ENCODE peak calls at places on chromosomes 12 and 14, in ten cellular contexts. J is MCF 10A, W is iris pigment epithelial cell, B is neural progenitor cell, K is activated B cell treated with CpG ODN at 0.5 μM for 24 hours, E is posterior vena cava, Z is hepatic stellate cell, L is AG10803, S is astrocyte of the cerebellum, G is breast epithelium. U is an unnamed sample.

GRCh38 chr12:46718495-46718894 is 107.3 kb downstream of the SLC38A4 start:
- DNase-seq in J (no peak), W (no peak), B (no peak), K (no peak), E (no peak), Z (no peak), L (no peak), S (no peak), G (no peak), U (no peak)

GRCh38 chr12:66647034-66647691 is 31.7 kb downstream of the GRIP1 start:
- DNase-seq in J (peak), W (peak), B (no peak), K (no peak), E (no peak), Z (peak), L (peak), S (peak), G (no peak), U (peak)

GRCh38 chr12:41983896-41984295 is 160.8 kb downstream of the GXYLT1 start:
- DNase-seq in J (peak), W (no peak), B (no peak), K (no peak), E (no peak), Z (no peak), L (no peak), S (no peak), G (no peak), U (no peak)

GRCh38 chr14:54597795-54598443 is 31.0 kb downstream of the SAMD4A start:
- DNase-seq in J (peak), W (peak), B (no peak), K (no peak), E (no peak), Z (no peak), L (peak), S (no peak), G (no peak), U (no peak)

GRCh38 chr12:116910645-116911449 is at the start of gene FBXW8:
- DNase-seq in J (peak), W (peak), B (peak), K (peak), E (peak), Z (peak), L (peak), S (peak), G (peak), U (peak)

GRCh38 chr14:69138189-69138535 is 14.8 kb downstream of the DCAF5 start:
- DNase-seq in J (peak), W (peak), B (peak), K (no peak), E (no peak), Z (peak), L (peak), S (peak), G (no peak), U (no peak)

GRCh38 chr12:51827925-51828818 is 20.3 kb downstream of the FIGNL2 start:
- DNase-seq in J (peak), W (peak), B (no peak), K (no peak), E (no peak), Z (no peak), L (peak), S (no peak), G (no peak), U (no peak)

GRCh38 chr12:12336049-12336411 is 14.0 kb downstream of the MANSC1 start:
- DNase-seq in J (peak), W (peak), B (no peak), K (no peak), E (no peak), Z (no peak), L (no peak), S (no peak), G (no peak), U (no peak)

GRCh38 chr12:127810026-127810425 is 456.9 kb upstream of the TMEM132C start:
- DNase-seq in J (peak), W (peak), B (no peak), K (no peak), E (no peak), Z (peak), L (peak), S (peak), G (no peak), U (no peak)

GRCh38 chr12:109879332-109880048 is 851 bp downstream of the GLTP start:
- DNase-seq in J (peak), W (peak), B (peak), K (no peak), E (no peak), Z (peak), L (peak), S (no peak), G (no peak), U (peak)

GRCh38 chr14:104639481-104639880 is 34.9 kb upstream of the TMEM179 start:
- DNase-seq in J (no peak), W (no peak), B (no peak), K (no peak), E (no peak), Z (no peak), L (no peak), S (no peak), G (no peak), U (no peak)

GRCh38 chr12:98329589-98329988 is 185.8 kb upstream of the TMPO start:
- DNase-seq in J (no peak), W (no peak), B (no peak), K (no peak), E (no peak), Z (no peak), L (no peak), S (no peak), G (no peak), U (no peak)

GRCh38 chr14:68987653-68988036 is 8.5 kb upstream of the ACTN1 start:
- DNase-seq in J (peak), W (no peak), B (peak), K (no peak), E (no peak), Z (no peak), L (no peak), S (no peak), G (no peak), U (no peak)

GRCh38 chr12:121800694-121801600 is 2.9 kb upstream of the SETD1B start:
- DNase-seq in J (peak), W (peak), B (peak), K (peak), E (peak), Z (peak), L (peak), S (no peak), G (peak), U (no peak)

GRCh38 chr14:103742499-103743255 is 27.1 kb downstream of the ZFYVE21 start:
- DNase-seq in J (no peak), W (no peak), B (no peak), K (no peak), E (no peak), Z (no peak), L (no peak), S (no peak), G (no peak), U (no peak)

GRCh38 chr14:33070474-33070873 is 131.8 kb downstream of the NPAS3 start:
- DNase-seq in J (no peak), W (no peak), B (no peak), K (no peak), E (no peak), Z (no peak), L (no peak), S (no peak), G (no peak), U (no peak)

GRCh38 chr14:73452341-73453191 is 5.8 kb downstream of the NUMB start:
- DNase-seq in J (peak), W (peak), B (no peak), K (no peak), E (no peak), Z (peak), L (peak), S (peak), G (no peak), U (no peak)

GRCh38 chr12:64181504-64182291 is 40.4 kb downstream of the KICS2 start:
- DNase-seq in J (peak), W (peak), B (peak), K (no peak), E (no peak), Z (peak), L (peak), S (peak), G (no peak), U (no peak)

GRCh38 chr12:14225064-14225463 is 140.4 kb upstream of the ATF7IP start:
- DNase-seq in J (no peak), W (no peak), B (no peak), K (no peak), E (no peak), Z (no peak), L (no peak), S (no peak), G (no peak), U (no peak)

GRCh38 chr12:127640181-127640886 is 626.6 kb upstream of the TMEM132C start:
- DNase-seq in J (no peak), W (no peak), B (no peak), K (no peak), E (no peak), Z (no peak), L (peak), S (peak), G (no peak), U (no peak)

GRCh38 chr14:94404561-94404960 is 16.2 kb upstream of the SERPINA1 start:
- DNase-seq in J (no peak), W (no peak), B (no peak), K (no peak), E (no peak), Z (no peak), L (no peak), S (no peak), G (no peak), U (no peak)

GRCh38 chr12:112107728-112108447 is 695 bp downstream of the NAA25 start:
- DNase-seq in J (peak), W (no peak), B (peak), K (no peak), E (no peak), Z (no peak), L (no peak), S (no peak), G (no peak), U (no peak)

GRCh38 chr12:66168410-66168809 is 1.4 kb downstream of the TMBIM4 start:
- DNase-seq in J (no peak), W (no peak), B (no peak), K (no peak), E (no peak), Z (no peak), L (no peak), S (no peak), G (no peak), U (no peak)

GRCh38 chr14:88029500-88029899 is 24.6 kb downstream of the GPR65 start:
- DNase-seq in J (no peak), W (no peak), B (no peak), K (no peak), E (no peak), Z (no peak), L (no peak), S (no peak), G (no peak), U (no peak)

GRCh38 chr12:49049566-49050224 is 10.9 kb downstream of the KMT2D start:
- DNase-seq in J (peak), W (peak), B (no peak), K (no peak), E (no peak), Z (peak), L (peak), S (peak), G (no peak), U (peak)

GRCh38 chr12:53624956-53625355 is 1.2 kb downstream of the ATF7 start:
- DNase-seq in J (peak), W (no peak), B (no peak), K (no peak), E (no peak), Z (no peak), L (peak), S (no peak), G (no peak), U (no peak)

GRCh38 chr12:107670999-107671643 is 14.5 kb upstream of the PWP1 start:
- DNase-seq in J (peak), W (peak), B (peak), K (no peak), E (no peak), Z (no peak), L (no peak), S (no peak), G (no peak), U (no peak)

GRCh38 chr12:86712425-86712843 is 456.2 kb upstream of the MGAT4C start:
- DNase-seq in J (peak), W (peak), B (no peak), K (no peak), E (no peak), Z (peak), L (peak), S (peak), G (no peak), U (peak)

GRCh38 chr12:130957304-130957621 is 3.6 kb downstream of the ADGRD1 start:
- DNase-seq in J (no peak), W (no peak), B (no peak), K (no peak), E (no peak), Z (no peak), L (no peak), S (no peak), G (no peak), U (no peak)

GRCh38 chr12:9647825-9648700 is 21.4 kb upstream of the CLEC2D start:
- DNase-seq in J (peak), W (peak), B (peak), K (peak), E (peak), Z (peak), L (peak), S (no peak), G (peak), U (peak)

GRCh38 chr12:32488132-32488531 is 88.8 kb downstream of the FGD4 start:
- DNase-seq in J (no peak), W (no peak), B (no peak), K (no peak), E (no peak), Z (no peak), L (no peak), S (no peak), G (no peak), U (no peak)

GRCh38 chr14:49506650-49507049 is 79.5 kb downstream of the RPS29 start:
- DNase-seq in J (no peak), W (no peak), B (peak), K (no peak), E (no peak), Z (no peak), L (no peak), S (no peak), G (no peak), U (no peak)

GRCh38 chr12:54360717-54361456 is 3.4 kb downstream of the GPR84 start:
- DNase-seq in J (peak), W (peak), B (peak), K (no peak), E (no peak), Z (peak), L (peak), S (peak), G (peak), U (no peak)

GRCh38 chr14:97703006-97703760 is 906.0 kb downstream of the VRK1 start:
- DNase-seq in J (no peak), W (no peak), B (no peak), K (no peak), E (no peak), Z (no peak), L (no peak), S (no peak), G (no peak), U (no peak)

U was measured in 8988T.